ENCODE peak calls at places on chromosomes 7 and 10, in four cellular contexts. W is glutamatergic neuron, C is amniotic stem cell, V is posterior vena cava. T is an unnamed sample.

GRCh38 chr7:77330169-77330882 is 85.8 kb downstream of the GSAP start:
- DNase-seq in C (no peak), V (no peak), W (no peak), T (no peak)

GRCh38 chr10:70958396-70958795 is 70.0 kb upstream of the PCBD1 start:
- DNase-seq in C (no peak), V (peak), W (no peak), T (no peak)

GRCh38 chr7:130297628-130298027 is 4.7 kb downstream of the CPA4 start:
- DNase-seq in W (no peak), V (no peak), C (no peak), T (peak)

GRCh38 chr7:135389971-135390370 is 119.9 kb downstream of the CNOT4 start:
- DNase-seq in C (no peak), W (no peak), V (no peak), T (no peak)

GRCh38 chr10:31071232-31071999 is 39.8 kb upstream of the ZNF438 start:
- DNase-seq in V (no peak), W (no peak), C (no peak), T (no peak)

GRCh38 chr7:131786204-131786603 is 229.8 kb upstream of the PODXL start:
- DNase-seq in W (no peak), C (no peak), V (no peak), T (no peak)

GRCh38 chr7:136018104-136018503 is 40.9 kb upstream of the MTPN start:
- DNase-seq in C (no peak), V (no peak), W (no peak), T (no peak)

GRCh38 chr7:134684165-134684564 is 37.5 kb downstream of the BPGM start:
- DNase-seq in V (no peak), W (no peak), C (no peak), T (no peak)

GRCh38 chr7:42012786-42013360 is 224.1 kb downstream of the GLI3 start:
- DNase-seq in V (no peak), C (no peak), W (no peak), T (no peak)

GRCh38 chr7:48074231-48074654 is 14.8 kb upstream of the UPP1 start:
- DNase-seq in V (no peak), W (no peak), C (no peak), T (no peak)

GRCh38 chr10:128268015-128268722 is 141.9 kb upstream of the MKI67 start:
- DNase-seq in W (peak), V (no peak), C (no peak), T (peak)

GRCh38 chr7:13155188-13155587 is 467.8 kb downstream of the ARL4A start:
- DNase-seq in W (no peak), V (no peak), C (no peak), T (no peak)

GRCh38 chr7:150753826-150754603 is 16.8 kb downstream of the GIMAP5 start:
- DNase-seq in W (no peak), V (no peak), C (no peak), T (no peak)

GRCh38 chr7:36945612-36946400 is 221.5 kb upstream of the AOAH start:
- DNase-seq in W (peak), C (no peak), V (no peak), T (no peak)

GRCh38 chr7:134724606-134725005 is 54.8 kb upstream of the CALD1 start:
- DNase-seq in V (no peak), W (no peak), C (no peak), T (no peak)

GRCh38 chr10:80204801-80205477 is 398 bp downstream of the ANXA11 start:
- DNase-seq in V (peak), C (no peak), W (no peak), T (peak)

GRCh38 chr7:141700848-141701371 is 1.1 kb downstream of the DENND11 start:
- DNase-seq in C (no peak), V (peak), W (no peak), T (peak)

GRCh38 chr10:125037145-125037544 is 95.2 kb downstream of the ZRANB1 start:
- DNase-seq in C (no peak), V (no peak), W (no peak), T (no peak)

GRCh38 chr10:101695404-101695732 is 398 bp upstream of the FBXW4 start:
- DNase-seq in C (no peak), V (no peak), W (no peak), T (no peak)

GRCh38 chr10:104350146-104350635 is 3.4 kb upstream of the CFAP58 start:
- DNase-seq in C (peak), V (no peak), W (no peak), T (peak)

GRCh38 chr10:103739039-103739764 is 116.2 kb downstream of the SH3PXD2A start:
- DNase-seq in C (peak), V (no peak), W (no peak), T (peak)

GRCh38 chr10:82378146-82378545 is 503.2 kb downstream of the NRG3 start:
- DNase-seq in W (no peak), V (no peak), C (no peak), T (no peak)

GRCh38 chr10:76403876-76404275 is 972.5 kb downstream of the LRMDA start:
- DNase-seq in V (no peak), W (no peak), C (no peak), T (no peak)

GRCh38 chr7:37920619-37921339 is at the start of gene EPDR1:
- DNase-seq in V (peak), W (peak), C (no peak), T (peak)

GRCh38 chr7:157690833-157691382 is 354.1 kb downstream of the DNAJB6 start:
- DNase-seq in C (no peak), V (peak), W (no peak), T (peak)

GRCh38 chr7:158824028-158824427 is 5.3 kb downstream of the ESYT2 start:
- DNase-seq in W (no peak), V (no peak), C (no peak), T (no peak)

GRCh38 chr10:17454181-17454800 is at the start of gene ST8SIA6:
- DNase-seq in C (peak), V (peak), W (peak), T (peak)

GRCh38 chr10:2633630-2634029 is 433.7 kb upstream of the PFKP start:
- DNase-seq in W (no peak), C (no peak), V (no peak), T (no peak)

GRCh38 chr10:127040756-127041155 is 135.5 kb downstream of the DOCK1 start:
- DNase-seq in V (no peak), C (no peak), W (no peak), T (no peak)

GRCh38 chr10:98488669-98489430 is 42.1 kb upstream of the HPS1 start:
- DNase-seq in V (no peak), W (no peak), C (no peak), T (no peak)

GRCh38 chr7:38462819-38463218 is 168.4 kb downstream of the AMPH start:
- DNase-seq in C (no peak), W (no peak), V (peak), T (no peak)

GRCh38 chr7:148815612-148816011 is 68.5 kb downstream of the EZH2 start:
- DNase-seq in W (no peak), C (no peak), V (no peak), T (no peak)

GRCh38 chr10:79385392-79385795 is 38.1 kb downstream of the PPIF start:
- DNase-seq in V (no peak), C (no peak), W (no peak), T (no peak)

GRCh38 chr10:44390585-44391072 is 5.7 kb upstream of the CXCL12 start:
- DNase-seq in W (no peak), C (no peak), V (no peak), T (peak)